ENCODE peak calls at places on chromosomes 2 and 18, in five cellular contexts. R, O, B, Y and G are unnamed samples.

GRCh38 chr2:200222837-200223236 is 83.7 kb upstream of the SPATS2L start:
- DNase-seq in R (no peak), O (no peak), B (no peak), Y (no peak), G (no peak)

GRCh38 chr2:122988395-122989221 is 1036.5 kb upstream of the CNTNAP5 start:
- DNase-seq in R (no peak), O (no peak), B (no peak), Y (no peak), G (no peak)

GRCh38 chr2:112012556-112012955 is 42.5 kb upstream of the TMEM87B start:
- DNase-seq in R (no peak), O (no peak), B (no peak), Y (no peak), G (no peak)

GRCh38 chr18:66046025-66046602 is 295.3 kb downstream of the CDH7 start:
- DNase-seq in R (no peak), O (no peak), B (no peak), Y (no peak), G (no peak)

GRCh38 chr2:1718339-1719220 is 25.7 kb downstream of the PXDN start:
- DNase-seq in R (no peak), O (no peak), B (no peak), Y (no peak), G (no peak)

GRCh38 chr2:201059961-201060525 is 11.4 kb downstream of the HYCC2 start:
- DNase-seq in R (no peak), O (no peak), B (no peak), Y (no peak), G (no peak)

GRCh38 chr2:24568492-24568891 is 77.4 kb downstream of the NCOA1 start:
- DNase-seq in R (no peak), O (no peak), B (no peak), Y (no peak), G (no peak)

GRCh38 chr2:31227711-31228125 is 6.2 kb upstream of the EHD3 start:
- DNase-seq in R (no peak), O (no peak), B (no peak), Y (no peak), G (no peak)

GRCh38 chr2:218329027-218329825 is 27.4 kb upstream of the CATIP start:
- DNase-seq in R (peak), O (no peak), B (no peak), Y (no peak), G (no peak)

GRCh38 chr18:25300492-25300891 is 51.5 kb downstream of the ZNF521 start:
- DNase-seq in R (no peak), O (no peak), B (no peak), Y (no peak), G (no peak)

GRCh38 chr2:217166241-217166640 is 306.4 kb upstream of the TNP1 start:
- DNase-seq in R (peak), O (peak), B (no peak), Y (no peak), G (peak)

GRCh38 chr2:237025090-237025865 is 60.4 kb upstream of the COPS8 start:
- DNase-seq in R (no peak), O (no peak), B (no peak), Y (no peak), G (peak)

GRCh38 chr2:223590964-223591363 is 11.2 kb downstream of the SCG2 start:
- DNase-seq in R (peak), O (no peak), B (no peak), Y (no peak), G (no peak)